ENCODE peak calls at places on chromosome 12, in five cellular contexts. One of them, this sample, is unnamed.
A peak's percentile ranks its signal among the peaks of the same experiment; 100 is the strongest.

GRCh38 chr12:106301241-106301610 is 1.3 kb upstream of the TCP11L2 start:
- DNase-seq in mammary epithelial cell: no peak
- DNase-seq in A549: no peak
- DNase-seq in suprapubic skin: no peak
- DNase-seq in mesendoderm: no peak
- DNase-seq in this sample: no peak

GRCh38 chr12:50400104-50400637 is 514 bp upstream of the LARP4 start:
- DNase-seq in mammary epithelial cell: no peak
- DNase-seq in A549: no peak
- DNase-seq in suprapubic skin: no peak
- DNase-seq in mesendoderm: no peak
- DNase-seq in this sample: no peak

GRCh38 chr12:105920161-105920684 is 218.5 kb downstream of the NUAK1 start:
- DNase-seq in mammary epithelial cell: peak; percentile 92
- DNase-seq in A549: no peak
- DNase-seq in suprapubic skin: no peak
- DNase-seq in mesendoderm: peak; percentile 58
- DNase-seq in this sample: no peak

GRCh38 chr12:3872800-3873636 is at the start of gene PARP11:
- DNase-seq in mammary epithelial cell: peak; percentile 94
- DNase-seq in A549: peak; percentile 98
- DNase-seq in suprapubic skin: peak; percentile 99
- DNase-seq in mesendoderm: peak; percentile 98
- DNase-seq in this sample: peak; percentile 97

GRCh38 chr12:32115404-32116104 is 8.9 kb downstream of the BICD1 start:
- DNase-seq in mammary epithelial cell: peak; percentile 97
- DNase-seq in A549: peak; percentile 91
- DNase-seq in suprapubic skin: peak; percentile 87
- DNase-seq in mesendoderm: no peak
- DNase-seq in this sample: peak; percentile 84

GRCh38 chr12:97941686-97942354 is 479.2 kb downstream of the RMST start:
- DNase-seq in mammary epithelial cell: peak; percentile 27
- DNase-seq in A549: peak; percentile 22
- DNase-seq in suprapubic skin: no peak
- DNase-seq in mesendoderm: no peak
- DNase-seq in this sample: no peak

GRCh38 chr12:5428332-5429221 is 3.3 kb upstream of the NTF3 start:
- DNase-seq in mammary epithelial cell: no peak
- DNase-seq in A549: no peak
- DNase-seq in suprapubic skin: no peak
- DNase-seq in mesendoderm: peak; percentile 74
- DNase-seq in this sample: peak; percentile 52

GRCh38 chr12:14111230-14111865 is 129.9 kb upstream of the GRIN2B start:
- DNase-seq in mammary epithelial cell: no peak
- DNase-seq in A549: peak; percentile 39
- DNase-seq in suprapubic skin: no peak
- DNase-seq in mesendoderm: peak; percentile 76
- DNase-seq in this sample: no peak

GRCh38 chr12:92707926-92708325 is 5.1 kb downstream of the PLEKHG7 start:
- DNase-seq in mammary epithelial cell: no peak
- DNase-seq in A549: no peak
- DNase-seq in suprapubic skin: no peak
- DNase-seq in mesendoderm: no peak
- DNase-seq in this sample: no peak

GRCh38 chr12:40692617-40693502 is 621 bp downstream of the CNTN1 start:
- DNase-seq in mammary epithelial cell: peak; percentile 67
- DNase-seq in A549: peak; percentile 65
- DNase-seq in suprapubic skin: peak; percentile 80
- DNase-seq in mesendoderm: peak; percentile 39
- DNase-seq in this sample: peak; percentile 36

DNA sequence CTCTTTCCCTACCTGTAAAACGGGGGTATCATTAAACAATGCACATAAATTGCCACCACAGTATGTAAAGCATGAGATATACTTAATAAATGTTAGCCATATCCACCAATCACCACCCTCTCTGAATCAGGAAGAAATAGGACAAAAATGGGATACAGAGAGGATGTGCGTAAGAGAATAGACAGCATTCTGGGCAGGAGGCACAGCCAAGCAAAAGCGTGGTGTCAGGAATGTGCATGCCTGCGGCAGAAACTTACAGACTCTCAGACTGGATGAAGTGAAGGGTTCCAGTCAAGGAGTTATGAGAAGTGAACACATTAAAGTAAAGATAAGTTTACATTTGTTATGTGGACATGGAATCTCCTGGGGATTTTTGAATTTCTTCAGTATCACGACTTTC is 121.7 kb upstream of the MDM1 start:
- DNase-seq in mammary epithelial cell: no peak
- DNase-seq in A549: no peak
- DNase-seq in suprapubic skin: no peak
- DNase-seq in mesendoderm: no peak
- DNase-seq in this sample: no peak
- H3K4me3 ChIP-seq in mammary epithelial cell: no peak overlapping the region
- H3K4me3 ChIP-seq in A549: no peak overlapping the region
- H3K4me3 ChIP-seq in suprapubic skin: no peak overlapping the region
- H3K4me3 ChIP-seq in mesendoderm: no peak overlapping the region
- H3K4me3 ChIP-seq in this sample: no peak overlapping the region

GRCh38 chr12:78864483-78865296 is at the start of gene SYT1:
- DNase-seq in mammary epithelial cell: peak; percentile 95
- DNase-seq in A549: peak; percentile 96
- DNase-seq in suprapubic skin: no peak
- DNase-seq in mesendoderm: peak; percentile 95
- DNase-seq in this sample: peak; percentile 84

GRCh38 chr12:78863482-78864427 is 819 bp upstream of the SYT1 start:
- DNase-seq in mammary epithelial cell: peak; percentile 86
- DNase-seq in A549: peak; percentile 86
- DNase-seq in suprapubic skin: no peak
- DNase-seq in mesendoderm: peak; percentile 91
- DNase-seq in this sample: peak; percentile 60

GRCh38 chr12:78870539-78870938 is 6.0 kb downstream of the SYT1 start:
- DNase-seq in mammary epithelial cell: no peak
- DNase-seq in A549: no peak
- DNase-seq in suprapubic skin: no peak
- DNase-seq in mesendoderm: peak; percentile 34
- DNase-seq in this sample: no peak

GRCh38 chr12:78866518-78866917 is 1.9 kb downstream of the SYT1 start:
- DNase-seq in mammary epithelial cell: no peak
- DNase-seq in A549: no peak
- DNase-seq in suprapubic skin: no peak
- DNase-seq in mesendoderm: no peak
- DNase-seq in this sample: no peak

GRCh38 chr12:78865297-78865955 is 852 bp downstream of the SYT1 start:
- DNase-seq in mammary epithelial cell: peak; percentile 24
- DNase-seq in A549: no peak
- DNase-seq in suprapubic skin: no peak
- DNase-seq in mesendoderm: no peak
- DNase-seq in this sample: peak; percentile 20
- H3K4me3 ChIP-seq in mammary epithelial cell: peak overlapping the region; percentile 82
- H3K4me3 ChIP-seq in A549: peak overlapping the region; percentile 94
- H3K4me3 ChIP-seq in suprapubic skin: peak overlapping the region; percentile 48
- H3K4me3 ChIP-seq in mesendoderm: peak overlapping the region; percentile 77
- H3K4me3 ChIP-seq in this sample: peak overlapping the region; percentile 59

GRCh38 chr12:69701821-69702220 is 2.7 kb upstream of the BEST3 start:
- DNase-seq in mammary epithelial cell: no peak
- DNase-seq in A549: no peak
- DNase-seq in suprapubic skin: no peak
- DNase-seq in mesendoderm: no peak
- DNase-seq in this sample: no peak

GRCh38 chr12:69694123-69694522 is 5.0 kb downstream of the BEST3 start:
- DNase-seq in mammary epithelial cell: no peak
- DNase-seq in A549: no peak
- DNase-seq in suprapubic skin: no peak
- DNase-seq in mesendoderm: no peak
- DNase-seq in this sample: no peak

GRCh38 chr12:69703146-69703642 is 4.1 kb upstream of the BEST3 start:
- DNase-seq in mammary epithelial cell: no peak
- DNase-seq in A549: no peak
- DNase-seq in suprapubic skin: no peak
- DNase-seq in mesendoderm: no peak
- DNase-seq in this sample: no peak

GRCh38 chr12:69698054-69698453 is 1.0 kb downstream of the BEST3 start:
- DNase-seq in mammary epithelial cell: no peak
- DNase-seq in A549: no peak
- DNase-seq in suprapubic skin: no peak
- DNase-seq in mesendoderm: no peak
- DNase-seq in this sample: no peak

DNA sequence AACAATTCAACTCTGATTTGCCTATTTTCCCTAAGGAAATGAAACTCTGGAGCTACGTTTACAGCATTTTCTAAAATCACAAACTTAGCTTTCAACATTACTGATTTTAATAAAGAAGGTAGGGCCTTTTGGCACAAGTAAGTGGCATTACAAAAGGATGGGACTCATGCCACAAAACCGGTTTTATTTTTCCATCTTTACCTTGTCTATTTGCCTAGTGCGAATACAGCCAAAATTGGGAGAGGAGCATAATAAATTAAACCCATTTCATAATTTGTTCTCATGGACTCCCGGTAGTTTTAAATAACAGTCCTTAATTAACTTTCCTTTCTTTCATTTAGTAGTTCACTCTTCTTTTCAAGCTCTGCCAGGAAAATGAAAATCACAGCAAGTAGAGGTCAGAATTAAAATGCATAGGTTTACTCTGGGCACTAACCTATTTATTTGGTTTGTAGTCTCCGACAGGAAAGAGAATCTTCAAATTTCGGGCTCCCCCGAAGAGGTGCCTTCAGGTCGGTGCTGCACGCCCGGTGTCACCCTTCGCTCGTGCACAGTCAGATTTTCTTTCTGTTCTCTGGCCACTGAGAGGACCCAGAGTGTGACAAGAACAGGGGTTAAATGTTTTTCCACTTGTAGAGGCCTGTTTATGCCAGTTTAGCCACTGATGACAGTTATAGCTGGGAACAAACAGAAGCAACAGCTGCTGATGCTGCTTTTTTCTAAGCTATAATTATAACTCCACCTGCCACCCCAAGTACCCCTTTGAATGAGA is at the start of gene BEST3:
- DNase-seq in mammary epithelial cell: no peak
- DNase-seq in A549: no peak
- DNase-seq in suprapubic skin: no peak
- DNase-seq in mesendoderm: no peak
- DNase-seq in this sample: no peak
- H3K4me3 ChIP-seq in mammary epithelial cell: no peak within 1 kb of the TSS
- H3K4me3 ChIP-seq in A549: no peak within 1 kb of the TSS
- H3K4me3 ChIP-seq in suprapubic skin: no peak within 1 kb of the TSS
- H3K4me3 ChIP-seq in mesendoderm: no peak within 1 kb of the TSS
- H3K4me3 ChIP-seq in this sample: no peak within 1 kb of the TSS

DNA sequence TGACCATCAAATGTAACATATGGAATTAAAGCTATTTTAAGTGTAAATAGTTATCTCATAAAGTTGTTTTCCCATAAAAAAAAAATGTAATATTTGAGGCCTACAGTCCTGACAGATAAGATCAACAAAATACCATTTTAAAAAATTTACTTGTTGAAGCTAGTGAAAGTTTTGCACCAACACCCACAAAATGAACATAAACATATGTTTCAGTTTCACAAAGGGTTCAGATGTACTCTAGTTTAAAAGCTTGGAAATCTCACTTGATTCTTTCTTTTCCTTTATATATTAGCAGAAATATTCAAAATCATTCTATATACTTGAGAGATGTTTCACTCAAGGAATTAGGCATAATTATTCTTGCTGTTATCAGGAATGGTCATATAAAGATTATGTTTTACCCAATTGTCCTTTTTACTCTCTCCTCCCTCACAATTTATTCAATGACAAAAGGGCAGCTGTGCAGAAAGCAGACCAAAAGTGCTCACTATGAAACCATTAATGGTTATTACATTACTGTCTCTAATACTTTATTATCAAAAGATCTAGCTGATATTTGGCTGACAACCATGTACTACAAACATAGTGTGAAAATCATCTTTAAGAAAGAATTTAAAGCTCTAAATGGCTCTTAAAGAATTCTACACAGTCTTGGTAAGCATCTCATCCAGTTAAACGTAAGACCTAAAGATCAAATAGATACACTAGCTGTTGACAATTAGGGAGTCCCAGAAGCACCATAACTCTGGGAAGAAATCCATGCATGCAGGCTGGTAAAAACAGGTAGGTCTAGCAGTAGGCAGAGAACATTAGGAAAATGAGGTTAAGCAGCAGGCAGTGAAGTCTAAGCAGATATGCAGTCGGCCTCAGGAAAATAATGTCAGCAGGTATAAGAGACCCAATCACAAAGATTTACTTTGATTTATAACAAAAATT is 28.8 kb downstream of the KIF21A start:
- DNase-seq in mammary epithelial cell: no peak
- DNase-seq in A549: no peak
- DNase-seq in suprapubic skin: no peak
- DNase-seq in mesendoderm: no peak
- DNase-seq in this sample: no peak
- H3K4me3 ChIP-seq in mammary epithelial cell: no peak overlapping the region
- H3K4me3 ChIP-seq in A549: no peak overlapping the region
- H3K4me3 ChIP-seq in suprapubic skin: no peak overlapping the region
- H3K4me3 ChIP-seq in mesendoderm: no peak overlapping the region
- H3K4me3 ChIP-seq in this sample: no peak overlapping the region

GRCh38 chr12:54032220-54032619 is 630 bp upstream of the HOXC5 start:
- DNase-seq in mammary epithelial cell: no peak
- DNase-seq in A549: no peak
- DNase-seq in suprapubic skin: no peak
- DNase-seq in mesendoderm: no peak
- DNase-seq in this sample: no peak

GRCh38 chr12:54033980-54034783 is 1.3 kb downstream of the HOXC5 start:
- DNase-seq in mammary epithelial cell: no peak
- DNase-seq in A549: no peak
- DNase-seq in suprapubic skin: peak; percentile 79
- DNase-seq in mesendoderm: no peak
- DNase-seq in this sample: no peak

GRCh38 chr12:54034784-54035310 is 2.0 kb downstream of the HOXC5 start:
- DNase-seq in mammary epithelial cell: no peak
- DNase-seq in A549: no peak
- DNase-seq in suprapubic skin: peak; percentile 77
- DNase-seq in mesendoderm: no peak
- DNase-seq in this sample: no peak

GRCh38 chr12:54032627-54033100 is at the start of gene HOXC5:
- DNase-seq in mammary epithelial cell: peak; percentile 53
- DNase-seq in A549: peak; percentile 87
- DNase-seq in suprapubic skin: peak; percentile 88
- DNase-seq in mesendoderm: peak; percentile 89
- DNase-seq in this sample: peak; percentile 72

DNA sequence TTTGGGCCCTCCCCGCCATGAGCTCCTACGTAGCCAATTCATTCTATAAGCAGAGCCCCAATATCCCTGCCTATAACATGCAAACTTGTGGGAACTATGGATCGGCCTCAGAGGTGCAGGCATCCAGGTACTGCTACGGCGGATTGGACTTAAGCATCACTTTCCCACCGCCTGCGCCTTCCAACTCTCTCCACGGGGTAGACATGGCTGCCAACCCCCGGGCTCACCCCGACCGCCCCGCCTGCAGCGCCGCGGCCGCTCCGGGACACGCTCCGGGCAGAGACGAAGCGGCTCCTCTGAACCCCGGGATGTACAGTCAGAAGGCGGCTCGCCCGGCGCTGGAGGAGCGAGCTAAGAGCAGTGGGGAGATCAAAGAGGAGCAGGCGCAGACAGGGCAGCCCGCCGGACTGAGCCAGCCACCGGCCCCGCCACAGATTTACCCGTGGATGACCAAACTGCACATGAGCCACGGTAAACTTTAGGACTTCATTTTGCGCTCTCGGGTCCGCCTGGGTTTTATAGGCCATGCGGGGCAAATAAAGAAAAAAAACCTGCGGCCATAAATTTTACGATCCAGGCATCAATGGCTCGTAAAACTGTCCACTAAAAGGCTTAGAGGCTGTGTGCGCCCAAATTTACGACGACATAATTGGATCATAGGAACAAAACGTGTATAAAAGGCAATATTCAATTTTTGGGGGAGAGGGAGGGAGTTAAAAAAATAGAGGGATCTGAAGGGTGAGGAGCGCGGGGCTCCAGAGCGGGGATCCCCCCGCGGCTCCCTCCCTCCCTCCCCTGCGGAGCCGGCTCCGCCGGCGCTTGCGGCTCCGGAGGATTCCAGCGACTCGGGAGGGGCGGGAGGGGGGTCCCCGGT is 493 bp downstream of the HOXC5 start:
- DNase-seq in mammary epithelial cell: peak; percentile 47
- DNase-seq in A549: peak; percentile 53
- DNase-seq in suprapubic skin: peak; percentile 84
- DNase-seq in mesendoderm: no peak
- DNase-seq in this sample: no peak
- H3K4me3 ChIP-seq in mammary epithelial cell: peak overlapping the region; percentile 47
- H3K4me3 ChIP-seq in A549: peak overlapping the region; percentile 56
- H3K4me3 ChIP-seq in suprapubic skin: peak overlapping the region; percentile 51
- H3K4me3 ChIP-seq in mesendoderm: no peak overlapping the region
- H3K4me3 ChIP-seq in this sample: no peak overlapping the region

This sample was measured in SJSA1.